ENCODE peak calls at places on chromosomes 3 and 15, in six cellular contexts. T is SK-N-SH, R is dorsolateral prefrontal cortex, I is glutamatergic neuron, X is fibroblast of lung, Q is neural crest cell. W is an unnamed sample.

GRCh38 chr3:80278056-80278455 is 510.3 kb upstream of the ROBO1 start:
- DNase-seq in I (no peak), Q (no peak), X (no peak), T (no peak), R (no peak), W (no peak)

GRCh38 chr3:49705390-49705960 is 14.0 kb downstream of the AMIGO3 start:
- DNase-seq in X (no peak), Q (no peak), T (no peak), I (no peak), R (no peak), W (no peak)

GRCh38 chr3:196697270-196697669 is 14.8 kb downstream of the CEP19 start:
- DNase-seq in T (no peak), I (no peak), R (no peak), Q (no peak), X (no peak), W (no peak)

GRCh38 chr3:157129782-157130137 is 30.2 kb downstream of the CCNL1 start:
- DNase-seq in X (no peak), I (no peak), R (no peak), Q (peak), T (no peak), W (no peak)

GRCh38 chr3:73431136-73431933 is 193.4 kb downstream of the PDZRN3 start:
- DNase-seq in I (no peak), R (no peak), T (peak), Q (no peak), X (no peak), W (no peak)

GRCh38 chr15:40928351-40928974 is 677 bp upstream of the DLL4 start:
- DNase-seq in I (no peak), X (no peak), Q (no peak), T (no peak), R (no peak), W (no peak)

GRCh38 chr3:154427685-154428291 is 2.2 kb downstream of the GPR149 start:
- DNase-seq in T (peak), R (no peak), I (peak), Q (peak), X (no peak), W (no peak)

GRCh38 chr15:39301589-39301999 is 279.3 kb upstream of the THBS1 start:
- DNase-seq in Q (no peak), T (no peak), I (no peak), X (peak), R (no peak), W (peak)

GRCh38 chr15:62931650-62932049 is 110.9 kb upstream of the TPM1 start:
- DNase-seq in R (no peak), X (no peak), I (no peak), Q (no peak), T (no peak), W (no peak)

GRCh38 chr3:53126646-53127045 is 3.6 kb downstream of the RFT1 start:
- DNase-seq in I (no peak), Q (no peak), T (no peak), X (no peak), R (no peak), W (no peak)

GRCh38 chr3:135989247-135989646 is 23.7 kb downstream of the PPP2R3A start:
- DNase-seq in R (no peak), X (no peak), Q (no peak), I (no peak), T (no peak), W (no peak)

DNA sequence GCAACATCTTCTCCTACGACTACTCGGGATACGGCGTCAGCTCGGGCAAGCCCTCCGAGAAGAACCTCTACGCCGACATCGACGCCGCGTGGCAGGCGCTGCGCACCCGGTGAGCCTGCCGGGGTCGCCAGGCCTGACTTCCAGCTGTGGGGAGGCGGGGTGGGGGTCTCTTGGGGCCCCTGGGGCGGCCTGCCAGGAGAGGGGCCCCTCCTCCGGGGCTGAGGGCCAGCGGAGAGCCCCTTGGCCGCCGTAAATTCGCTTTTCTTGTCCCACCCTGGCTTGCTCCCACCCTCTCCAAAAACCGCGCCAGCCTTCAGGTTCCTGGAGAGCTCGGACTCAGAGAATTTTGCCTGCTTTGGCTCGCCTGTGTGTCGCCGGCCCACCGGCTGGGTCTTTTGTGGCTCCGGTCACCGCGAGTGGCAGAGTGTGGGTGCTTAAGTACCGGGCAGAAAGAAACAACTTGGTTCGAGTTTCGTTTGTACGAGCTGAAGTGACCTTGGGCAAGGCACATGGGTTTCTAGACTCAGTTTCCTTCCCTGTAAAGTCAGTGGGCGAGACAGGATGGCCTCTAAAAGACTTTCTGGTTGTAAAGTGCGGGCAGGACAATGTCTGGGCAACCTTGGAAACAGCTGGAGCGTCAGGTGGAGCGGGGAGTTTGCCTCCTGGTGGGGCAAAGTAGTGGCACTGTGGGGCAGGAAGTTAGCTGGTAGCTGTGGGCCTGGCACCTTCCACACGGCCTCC is 971 bp downstream of the ABHD17C start:
- DNase-seq in T (peak), X (peak), I (no peak), R (no peak), Q (no peak), W (no peak)
- TF ChIP-seq CTCF in T (peak), X (peak), I (no peak), R (no peak), Q (peak), W (peak)

DNA sequence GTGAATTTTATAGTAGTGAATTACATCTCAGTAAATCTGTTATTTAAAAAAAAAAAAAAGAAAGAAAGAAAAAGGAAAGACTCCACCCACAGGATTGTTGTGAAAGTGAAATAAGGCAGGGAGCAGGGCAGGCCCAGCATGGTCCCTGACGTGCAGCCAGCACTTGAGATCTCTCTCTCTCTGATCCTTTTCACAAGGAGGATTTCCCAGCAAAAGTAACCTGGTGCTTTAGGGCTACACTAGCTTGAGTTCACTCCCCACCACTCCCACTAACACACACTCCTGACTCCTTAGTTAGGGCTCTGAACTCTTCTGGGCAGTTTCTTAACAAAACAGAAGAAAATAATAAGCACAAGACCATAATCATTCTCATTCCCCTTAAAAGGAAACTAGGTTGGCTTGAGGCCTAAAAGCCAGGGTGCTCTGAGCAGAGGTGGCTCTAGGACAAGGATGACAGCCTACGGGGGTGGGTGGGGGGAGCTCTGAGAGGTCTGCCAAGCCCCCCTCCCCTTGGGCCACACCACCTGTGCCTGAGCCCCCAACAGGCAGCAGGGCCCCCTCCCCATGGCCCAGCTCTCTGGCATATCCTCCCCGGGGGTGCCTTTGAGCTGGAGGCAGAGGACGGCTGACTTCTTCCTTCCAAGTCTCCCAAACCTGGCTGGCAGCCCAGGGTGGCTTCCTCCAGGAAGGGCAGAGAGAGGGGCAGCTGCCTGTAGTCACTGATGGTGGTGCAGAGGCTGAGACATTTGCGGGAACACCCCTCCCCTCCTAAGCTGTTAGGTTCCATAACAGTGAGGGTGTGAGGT is 831 bp downstream of the TMEM40 start:
- DNase-seq in T (no peak), I (no peak), R (no peak), X (peak), Q (no peak), W (no peak)
- TF ChIP-seq CTCF in T (no peak), I (no peak), R (no peak), X (no peak), Q (no peak), W (no peak)

GRCh38 chr3:23875326-23875725 is 41.5 kb downstream of the NKIRAS1 start:
- DNase-seq in T (no peak), I (no peak), Q (no peak), X (no peak), R (no peak), W (no peak)
- TF ChIP-seq CTCF in T (no peak), I (no peak), Q (no peak), X (no peak), R (no peak), W (no peak)

GRCh38 chr3:124498891-124499290 is 231.4 kb upstream of the UMPS start:
- DNase-seq in R (no peak), T (no peak), Q (no peak), I (no peak), X (no peak), W (no peak)
- TF ChIP-seq CTCF in R (no peak), T (no peak), Q (no peak), I (no peak), X (no peak), W (no peak)

GRCh38 chr3:10550705-10551104 is 45.3 kb upstream of the ATP2B2 start:
- DNase-seq in Q (no peak), T (no peak), X (no peak), R (no peak), I (no peak), W (no peak)
- TF ChIP-seq CTCF in Q (no peak), T (no peak), X (no peak), R (no peak), I (no peak), W (no peak)

GRCh38 chr3:107217161-107217560 is 160.1 kb upstream of the CCDC54 start:
- DNase-seq in T (no peak), R (no peak), Q (no peak), I (no peak), X (peak), W (peak)
- TF ChIP-seq CTCF in T (no peak), R (no peak), Q (no peak), I (no peak), X (no peak), W (no peak)